ENCODE peak calls at places on chromosomes 1 and 21, in four cellular contexts. F is RWPE1, J is lower lobe of right lung, I is midbrain. K is an unnamed sample.

GRCh38 chr1:26581287-26581651 is 51.7 kb downstream of the RPS6KA1 start:
- DNase-seq in F (no peak), J (no peak), I (no peak), K (no peak)

GRCh38 chr1:51230501-51231078 is 5.5 kb upstream of the RNF11 start:
- DNase-seq in F (no peak), J (no peak), I (no peak), K (no peak)

GRCh38 chr1:205448540-205449253 is 7.1 kb downstream of the BLACAT1 start:
- DNase-seq in F (no peak), J (no peak), I (no peak), K (no peak)

GRCh38 chr1:14017531-14017961 is 317.6 kb downstream of the PRDM2 start:
- DNase-seq in F (no peak), J (no peak), I (peak), K (no peak)

GRCh38 chr1:155277896-155278688 is 829 bp downstream of the HCN3 start:
- DNase-seq in F (peak), J (peak), I (no peak), K (peak)

GRCh38 chr1:98119793-98120192 is 199.0 kb upstream of the DPYD start:
- DNase-seq in F (peak), J (no peak), I (no peak), K (no peak)

GRCh38 chr1:215845224-215845902 is 278.3 kb downstream of the KCTD3 start:
- DNase-seq in F (no peak), J (no peak), I (no peak), K (no peak)

GRCh38 chr1:30148676-30149075 is 574.7 kb downstream of the MATN1 start:
- DNase-seq in F (no peak), J (no peak), I (no peak), K (no peak)

GRCh38 chr1:44390277-44390676 is 14.8 kb upstream of the RNF220 start:
- DNase-seq in F (no peak), J (no peak), I (no peak), K (no peak)

GRCh38 chr1:212561501-212561931 is 47.0 kb upstream of the ATF3 start:
- DNase-seq in F (no peak), J (no peak), I (no peak), K (no peak)

GRCh38 chr1:210381934-210382333 is 53.2 kb downstream of the HHAT start:
- DNase-seq in F (no peak), J (no peak), I (no peak), K (no peak)

GRCh38 chr1:17030186-17030585 is 18.5 kb upstream of the ATP13A2 start:
- DNase-seq in F (no peak), J (no peak), I (no peak), K (no peak)

GRCh38 chr21:42733037-42733632 is 79.7 kb downstream of the PDE9A start:
- DNase-seq in F (no peak), J (no peak), I (peak), K (no peak)

GRCh38 chr21:32094792-32095191 is 184.1 kb downstream of the MIS18A start:
- DNase-seq in F (no peak), J (no peak), I (no peak), K (no peak)

GRCh38 chr1:15056515-15057285 is 96.8 kb upstream of the TMEM51 start:
- DNase-seq in F (no peak), J (no peak), I (no peak), K (no peak)

K was measured in upper lobe of right lung.